ENCODE peak calls at places on chromosomes 12 and 14, in ten cellular contexts. Q is activated CD8-positive, alpha-beta T cell treated with anti-CD3 and anti-CD28 coated beads, Interleukin-2, amount 10 ng/mL, durations not matched to agents 7 days and 5 days; K is HCEC 1CT; N is hepatocyte; V is NCI-H345; R is SK-MEL-5; Y is NCI-H2081; M is ovary; W is RWPE1; G is activated B cell treated with CpG ODN at 0.5 μM for 24 hours. S is an unnamed sample.

GRCh38 chr12:22543246-22544037 is 900 bp downstream of the C2CD5 start:
- DNase-seq in Q (peak), K (peak), N (peak), V (peak), R (no peak), Y (peak), M (no peak), W (no peak), G (peak), S (no peak)

GRCh38 chr12:95266250-95266649 is 48.6 kb downstream of the VEZT start:
- DNase-seq in Q (no peak), K (no peak), N (no peak), V (no peak), R (no peak), Y (no peak), M (no peak), W (no peak), G (no peak), S (no peak)

GRCh38 chr12:50251619-50252300 is 31.6 kb downstream of the LIMA1 start:
- DNase-seq in Q (no peak), K (no peak), N (no peak), V (no peak), R (no peak), Y (no peak), M (no peak), W (no peak), G (no peak), S (no peak)

GRCh38 chr12:79183003-79183402 is 318.4 kb downstream of the SYT1 start:
- DNase-seq in Q (no peak), K (peak), N (no peak), V (peak), R (no peak), Y (no peak), M (no peak), W (no peak), G (no peak), S (no peak)

GRCh38 chr14:52307870-52308269 is 6.2 kb upstream of the PTGER2 start:
- DNase-seq in Q (peak), K (no peak), N (no peak), V (no peak), R (no peak), Y (no peak), M (no peak), W (no peak), G (no peak), S (no peak)

GRCh38 chr14:106556665-106557289 is 1030.4 kb downstream of the TMEM121 start:
- DNase-seq in Q (peak), K (no peak), N (no peak), V (peak), R (peak), Y (no peak), M (no peak), W (peak), G (peak), S (no peak)

GRCh38 chr12:2228535-2228934 is 175.7 kb downstream of the CACNA1C start:
- DNase-seq in Q (no peak), K (no peak), N (no peak), V (no peak), R (no peak), Y (no peak), M (no peak), W (no peak), G (no peak), S (no peak)

GRCh38 chr12:96472384-96472783 is 17.0 kb upstream of the CFAP54 start:
- DNase-seq in Q (no peak), K (no peak), N (no peak), V (no peak), R (no peak), Y (no peak), M (no peak), W (no peak), G (no peak), S (no peak)

GRCh38 chr14:101224356-101225115 is 321.0 kb upstream of the RTL1 start:
- DNase-seq in Q (no peak), K (no peak), N (peak), V (peak), R (no peak), Y (no peak), M (no peak), W (no peak), G (no peak), S (no peak)

GRCh38 chr14:76109087-76109880 is 42.4 kb upstream of the GPATCH2L start:
- DNase-seq in Q (no peak), K (no peak), N (no peak), V (no peak), R (no peak), Y (no peak), M (no peak), W (peak), G (no peak), S (no peak)

GRCh38 chr12:3746758-3747157 is 6.2 kb downstream of the CRACR2A start:
- DNase-seq in Q (peak), K (no peak), N (no peak), V (no peak), R (no peak), Y (no peak), M (no peak), W (no peak), G (no peak), S (no peak)

GRCh38 chr12:24574538-24574937 is 374.4 kb downstream of the BCAT1 start:
- DNase-seq in Q (no peak), K (no peak), N (no peak), V (no peak), R (no peak), Y (no peak), M (no peak), W (no peak), G (no peak), S (no peak)

GRCh38 chr12:50507930-50508329 is 3.1 kb downstream of the DIP2B start:
- DNase-seq in Q (peak), K (no peak), N (no peak), V (no peak), R (no peak), Y (no peak), M (no peak), W (no peak), G (no peak), S (no peak)

GRCh38 chr14:37172936-37173613 is 669 bp upstream of the SLC25A21 start:
- DNase-seq in Q (no peak), K (no peak), N (no peak), V (peak), R (no peak), Y (no peak), M (no peak), W (no peak), G (no peak), S (no peak)

GRCh38 chr12:88111074-88111652 is 30.7 kb downstream of the CEP290 start:
- DNase-seq in Q (no peak), K (peak), N (peak), V (peak), R (peak), Y (peak), M (no peak), W (peak), G (no peak), S (peak)

GRCh38 chr12:101838628-101839323 is 8.0 kb upstream of the GNPTAB start:
- DNase-seq in Q (no peak), K (no peak), N (no peak), V (no peak), R (no peak), Y (no peak), M (no peak), W (no peak), G (peak), S (no peak)

GRCh38 chr12:119179335-119180021 is 747 bp downstream of the HSPB8 start:
- DNase-seq in Q (no peak), K (peak), N (peak), V (no peak), R (no peak), Y (no peak), M (peak), W (peak), G (no peak), S (no peak)

GRCh38 chr12:107417004-107417403 is 268.6 kb upstream of the PWP1 start:
- DNase-seq in Q (no peak), K (no peak), N (no peak), V (no peak), R (no peak), Y (no peak), M (no peak), W (no peak), G (no peak), S (no peak)

GRCh38 chr14:42014301-42014700 is 407.6 kb downstream of the LRFN5 start:
- DNase-seq in Q (no peak), K (no peak), N (no peak), V (no peak), R (no peak), Y (no peak), M (no peak), W (no peak), G (no peak), S (no peak)

GRCh38 chr12:25189656-25190055 is 5.3 kb downstream of the DNAI7 start:
- DNase-seq in Q (no peak), K (no peak), N (no peak), V (no peak), R (no peak), Y (no peak), M (no peak), W (no peak), G (no peak), S (no peak)

GRCh38 chr12:108479364-108480070 is 35.6 kb upstream of the FICD start:
- DNase-seq in Q (no peak), K (no peak), N (no peak), V (no peak), R (no peak), Y (no peak), M (no peak), W (no peak), G (no peak), S (no peak)

GRCh38 chr12:101527682-101528081 is 52.5 kb downstream of the SPIC start:
- DNase-seq in Q (no peak), K (no peak), N (no peak), V (no peak), R (no peak), Y (no peak), M (no peak), W (no peak), G (no peak), S (no peak)

GRCh38 chr14:32201816-32202467 is at the start of gene RNU6-7:
- DNase-seq in Q (peak), K (no peak), N (peak), V (peak), R (peak), Y (peak), M (peak), W (no peak), G (no peak), S (peak)